ENCODE peak calls at places on chromosomes 7 and 10, in four cellular contexts. One of them, this sample, is unnamed.

GRCh38 chr10:72320676-72321247 is 34.0 kb downstream of the DNAJB12 start:
- DNase-seq in vagina: peak; percentile 98
- DNase-seq in uterus: peak; percentile 82
- DNase-seq in A549: peak; percentile 95
- DNase-seq in this sample: peak; percentile 58

GRCh38 chr7:157292770-157293412 is 43.9 kb upstream of the DNAJB6 start:
- DNase-seq in uterus: no peak
- DNase-seq in A549: no peak
- DNase-seq in vagina: peak; percentile 79
- DNase-seq in this sample: no peak

GRCh38 chr10:75441196-75441595 is 9.8 kb downstream of the LRMDA start:
- DNase-seq in vagina: no peak
- DNase-seq in uterus: no peak
- DNase-seq in A549: no peak
- DNase-seq in this sample: no peak

GRCh38 chr10:69721690-69722310 is 79.9 kb upstream of the COL13A1 start:
- DNase-seq in A549: no peak
- DNase-seq in vagina: no peak
- DNase-seq in uterus: no peak
- DNase-seq in this sample: no peak

GRCh38 chr10:42962120-42962901 is 114.6 kb upstream of the RET start:
- DNase-seq in A549: no peak
- DNase-seq in vagina: peak; percentile 74
- DNase-seq in uterus: no peak
- DNase-seq in this sample: peak; percentile 34

GRCh38 chr10:114103286-114103685 is 59.6 kb downstream of the ADRB1 start:
- DNase-seq in uterus: no peak
- DNase-seq in vagina: no peak
- DNase-seq in A549: peak; percentile 74
- DNase-seq in this sample: no peak

GRCh38 chr10:45150997-45151396 is 150.3 kb downstream of the ZNF22 start:
- DNase-seq in A549: no peak
- DNase-seq in vagina: no peak
- DNase-seq in uterus: no peak
- DNase-seq in this sample: no peak

GRCh38 chr10:72291019-72291532 is 17.4 kb downstream of the DDIT4 start:
- DNase-seq in A549: no peak
- DNase-seq in uterus: no peak
- DNase-seq in vagina: no peak
- DNase-seq in this sample: no peak

GRCh38 chr7:31873816-31874597 is 187.0 kb downstream of the PPP1R17 start:
- DNase-seq in vagina: no peak
- DNase-seq in uterus: no peak
- DNase-seq in A549: no peak
- DNase-seq in this sample: no peak

GRCh38 chr7:94062372-94062771 is 58.2 kb upstream of the BET1 start:
- DNase-seq in vagina: no peak
- DNase-seq in A549: no peak
- DNase-seq in uterus: no peak
- DNase-seq in this sample: no peak

GRCh38 chr10:91564026-91564425 is 68.8 kb downstream of the PPP1R3C start:
- DNase-seq in A549: no peak
- DNase-seq in uterus: no peak
- DNase-seq in vagina: no peak
- DNase-seq in this sample: no peak

GRCh38 chr7:107172318-107173032 is 3.7 kb downstream of the HBP1 start:
- DNase-seq in uterus: no peak
- DNase-seq in A549: no peak
- DNase-seq in vagina: no peak
- DNase-seq in this sample: no peak

GRCh38 chr10:119542357-119542989 is at the start of gene RGS10:
- DNase-seq in A549: peak; percentile 45
- DNase-seq in uterus: peak; percentile 74
- DNase-seq in vagina: no peak
- DNase-seq in this sample: peak; percentile 93

GRCh38 chr10:120429395-120429794 is 27.6 kb upstream of the PLPP4 start:
- DNase-seq in vagina: no peak
- DNase-seq in uterus: no peak
- DNase-seq in A549: no peak
- DNase-seq in this sample: no peak

GRCh38 chr7:29287366-29287765 is 92.8 kb downstream of the CHN2 start:
- DNase-seq in vagina: no peak
- DNase-seq in A549: peak; percentile 40
- DNase-seq in uterus: no peak
- DNase-seq in this sample: no peak

GRCh38 chr7:130838738-130839137 is 104.7 kb upstream of the KLF14 start:
- DNase-seq in vagina: no peak
- DNase-seq in A549: peak; percentile 55
- DNase-seq in uterus: no peak
- DNase-seq in this sample: no peak

GRCh38 chr10:69413221-69413865 is 3.4 kb downstream of the TACR2 start:
- DNase-seq in uterus: peak; percentile 83
- DNase-seq in vagina: no peak
- DNase-seq in A549: no peak
- DNase-seq in this sample: peak; percentile 64

GRCh38 chr10:16988900-16989299 is 140.7 kb downstream of the CUBN start:
- DNase-seq in vagina: no peak
- DNase-seq in uterus: no peak
- DNase-seq in A549: no peak
- DNase-seq in this sample: no peak

GRCh38 chr7:147911224-147911623 is 679.3 kb upstream of the C7orf33 start:
- DNase-seq in vagina: no peak
- DNase-seq in A549: no peak
- DNase-seq in uterus: no peak
- DNase-seq in this sample: no peak

GRCh38 chr10:35089641-35090161 is 440 bp downstream of the CUL2 start:
- DNase-seq in uterus: no peak
- DNase-seq in vagina: no peak
- DNase-seq in A549: peak; percentile 13
- DNase-seq in this sample: peak; percentile 17

GRCh38 chr10:93090619-93091018 is 16.9 kb downstream of the CYP26A1 start:
- DNase-seq in uterus: no peak
- DNase-seq in A549: no peak
- DNase-seq in vagina: peak; percentile 71
- DNase-seq in this sample: no peak

GRCh38 chr10:132240156-132240555 is 53.4 kb downstream of the DPYSL4 start:
- DNase-seq in A549: no peak
- DNase-seq in vagina: no peak
- DNase-seq in uterus: no peak
- DNase-seq in this sample: no peak

GRCh38 chr7:142811154-142811737 is 40.5 kb downstream of the PRSS2 start:
- DNase-seq in vagina: no peak
- DNase-seq in A549: peak; percentile 50
- DNase-seq in uterus: no peak
- DNase-seq in this sample: no peak
- TF ChIP-seq CTCF in vagina: peak; percentile 30
- TF ChIP-seq CTCF in A549: peak; percentile 67
- TF ChIP-seq CTCF in uterus: peak; percentile 31
- TF ChIP-seq CTCF in this sample: peak; percentile 61

GRCh38 chr10:101857802-101858476 is 14.3 kb upstream of the KCNIP2 start:
- DNase-seq in uterus: no peak
- DNase-seq in vagina: no peak
- DNase-seq in A549: no peak
- DNase-seq in this sample: no peak
- H3K27ac ChIP-seq in uterus: no peak overlapping the region
- H3K27ac ChIP-seq in vagina: no peak overlapping the region
- H3K27ac ChIP-seq in A549: no peak overlapping the region
- H3K27ac ChIP-seq in this sample: no peak overlapping the region

GRCh38 chr10:111078505-111079185 is 1.8 kb downstream of the ADRA2A start:
- DNase-seq in uterus: no peak
- DNase-seq in vagina: no peak
- DNase-seq in A549: no peak
- DNase-seq in this sample: no peak

GRCh38 chr10:111080224-111080623 is 3.4 kb downstream of the ADRA2A start:
- DNase-seq in vagina: peak; percentile 42
- DNase-seq in A549: no peak
- DNase-seq in uterus: no peak
- DNase-seq in this sample: no peak

GRCh38 chr10:111079241-111079760 is 2.5 kb downstream of the ADRA2A start:
- DNase-seq in uterus: no peak
- DNase-seq in A549: no peak
- DNase-seq in vagina: peak; percentile 81
- DNase-seq in this sample: no peak

GRCh38 chr10:111081595-111081994 is 4.8 kb downstream of the ADRA2A start:
- DNase-seq in A549: no peak
- DNase-seq in uterus: no peak
- DNase-seq in vagina: peak; percentile 54
- DNase-seq in this sample: no peak

GRCh38 chr10:111079781-111080180 is 3.0 kb downstream of the ADRA2A start:
- DNase-seq in A549: no peak
- DNase-seq in vagina: peak; percentile 52
- DNase-seq in uterus: no peak
- DNase-seq in this sample: no peak
- TF ChIP-seq POLR2A in A549: no peak
- TF ChIP-seq POLR2A in vagina: no peak
- TF ChIP-seq POLR2A in uterus: no peak
- TF ChIP-seq POLR2A in this sample: no peak

GRCh38 chr7:23222439-23223045 is 24.0 kb upstream of the GPNMB start:
- DNase-seq in A549: no peak
- DNase-seq in vagina: no peak
- DNase-seq in uterus: no peak
- DNase-seq in this sample: no peak
- TF ChIP-seq CTCF in A549: no peak
- TF ChIP-seq CTCF in vagina: no peak
- TF ChIP-seq CTCF in uterus: no peak
- TF ChIP-seq CTCF in this sample: no peak

DNA sequence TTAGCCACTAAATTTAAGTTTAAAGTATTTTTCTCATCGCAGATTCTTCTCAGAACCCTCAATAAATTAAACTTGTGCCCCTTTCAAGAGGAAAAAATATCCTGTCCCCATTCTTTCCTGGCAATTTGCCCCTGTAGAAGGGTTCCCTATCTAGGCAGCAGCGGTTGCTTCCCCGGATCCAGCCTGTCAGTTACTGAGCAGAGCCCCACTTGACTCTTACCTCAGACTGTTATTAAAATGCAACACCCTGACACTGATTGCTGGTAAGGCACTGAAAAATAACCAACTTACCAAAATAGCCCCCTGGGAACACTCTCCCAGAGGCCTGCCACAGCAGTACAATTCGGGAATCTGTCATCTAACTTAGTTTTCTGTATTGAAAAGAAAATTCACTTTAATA is 13.9 kb downstream of the LMTK2 start:
- DNase-seq in A549: no peak
- DNase-seq in uterus: no peak
- DNase-seq in vagina: no peak
- DNase-seq in this sample: no peak
- H3K27ac ChIP-seq in A549: no peak overlapping the region
- H3K27ac ChIP-seq in uterus: peak overlapping the region; percentile 74
- H3K27ac ChIP-seq in vagina: no peak overlapping the region
- H3K27ac ChIP-seq in this sample: no peak overlapping the region

GRCh38 chr7:2070151-2070763 is 162.5 kb downstream of the MAD1L1 start:
- DNase-seq in A549: no peak
- DNase-seq in vagina: no peak
- DNase-seq in uterus: no peak
- DNase-seq in this sample: no peak

GRCh38 chr7:2072042-2072441 is 160.7 kb downstream of the MAD1L1 start:
- DNase-seq in vagina: no peak
- DNase-seq in A549: no peak
- DNase-seq in uterus: no peak
- DNase-seq in this sample: peak; percentile 31

GRCh38 chr7:2071133-2071832 is 161.5 kb downstream of the MAD1L1 start:
- DNase-seq in A549: no peak
- DNase-seq in vagina: no peak
- DNase-seq in uterus: no peak
- DNase-seq in this sample: no peak

GRCh38 chr7:2074694-2075093 is 158.1 kb downstream of the MAD1L1 start:
- DNase-seq in A549: no peak
- DNase-seq in vagina: no peak
- DNase-seq in uterus: no peak
- DNase-seq in this sample: no peak

DNA sequence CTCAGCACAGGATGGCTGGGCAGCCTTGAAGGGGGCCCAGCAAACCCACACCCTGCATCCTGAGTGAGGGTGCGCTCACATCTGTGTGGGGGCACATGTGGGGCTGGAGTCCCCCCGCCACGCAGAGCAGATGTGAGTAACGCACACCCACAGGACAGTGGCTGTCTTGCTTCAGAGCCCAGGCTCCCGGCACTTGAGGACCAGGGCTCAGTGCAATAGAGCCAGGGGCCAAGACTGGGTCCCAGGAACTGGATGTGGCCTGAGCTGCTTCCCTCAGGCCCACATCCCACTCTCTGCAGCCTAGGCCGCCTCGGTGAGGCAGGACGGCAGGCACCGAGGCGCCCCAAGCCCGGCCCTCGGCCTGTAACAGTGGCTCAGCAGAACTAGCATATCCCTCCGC is 159.9 kb downstream of the MAD1L1 start:
- DNase-seq in vagina: no peak
- DNase-seq in uterus: no peak
- DNase-seq in A549: no peak
- DNase-seq in this sample: no peak
- TF ChIP-seq POLR2A in vagina: no peak
- TF ChIP-seq POLR2A in uterus: no peak
- TF ChIP-seq POLR2A in A549: no peak
- TF ChIP-seq POLR2A in this sample: no peak

DNA sequence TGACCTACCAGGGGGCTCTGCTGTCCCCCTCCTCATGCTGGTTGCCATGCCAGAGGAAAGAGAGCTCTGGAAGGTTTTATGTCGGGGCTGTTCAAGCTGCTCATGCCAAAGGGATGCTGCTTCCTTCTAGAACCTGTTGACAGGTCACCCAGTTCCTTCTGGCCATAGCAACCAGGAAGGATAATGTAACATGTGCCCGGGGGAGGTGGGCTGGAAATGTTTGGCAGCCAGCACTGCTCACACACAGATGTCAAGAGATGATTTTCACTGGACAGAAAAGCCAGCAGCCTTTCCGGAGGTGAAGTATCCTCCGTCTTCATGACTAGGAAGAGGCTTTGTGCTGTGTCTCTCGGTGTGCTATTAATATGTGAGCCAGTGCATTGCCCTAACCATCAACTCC is 130.2 kb downstream of the DPP6 start:
- DNase-seq in uterus: no peak
- DNase-seq in A549: no peak
- DNase-seq in vagina: no peak
- DNase-seq in this sample: no peak
- TF ChIP-seq CTCF in uterus: no peak
- TF ChIP-seq CTCF in A549: no peak
- TF ChIP-seq CTCF in vagina: no peak
- TF ChIP-seq CTCF in this sample: no peak

GRCh38 chr7:41869596-41869995 is 166.7 kb upstream of the INHBA start:
- DNase-seq in uterus: no peak
- DNase-seq in A549: no peak
- DNase-seq in vagina: no peak
- DNase-seq in this sample: no peak
- H3K27ac ChIP-seq in uterus: peak overlapping the region; percentile 44
- H3K27ac ChIP-seq in A549: no peak overlapping the region
- H3K27ac ChIP-seq in vagina: no peak overlapping the region
- H3K27ac ChIP-seq in this sample: no peak overlapping the region

GRCh38 chr10:126153686-126154628 is 234.3 kb downstream of the ADAM12 start:
- DNase-seq in A549: no peak
- DNase-seq in uterus: no peak
- DNase-seq in vagina: no peak
- DNase-seq in this sample: no peak
- TF ChIP-seq POLR2A in A549: no peak
- TF ChIP-seq POLR2A in uterus: no peak
- TF ChIP-seq POLR2A in vagina: no peak
- TF ChIP-seq POLR2A in this sample: no peak

This sample was measured in Peyer's patch.